ENCODE peak calls at places on chromosome 12, in four cellular contexts. M, C, G and I are unnamed samples.
A peak's percentile ranks its signal among the peaks of the same experiment; 100 is the strongest.

GRCh38 chr12:48022676-48023385 is 18.6 kb upstream of the COL2A1 start:
- DNase-seq in C (no peak), M (no peak), G (no peak), I (no peak)

GRCh38 chr12:51217968-51218606 is at the start of gene POU6F1:
- DNase-seq in M (peak; percentile 96), G (peak; percentile 94), C (peak; percentile 81), I (peak; percentile 89)

GRCh38 chr12:128737292-128737966 is 86.3 kb downstream of the SLC15A4 start:
- DNase-seq in M (no peak), G (no peak), C (no peak), I (no peak)

GRCh38 chr12:122130150-122130549 is 43.9 kb downstream of the IL31 start:
- DNase-seq in G (peak; percentile 81), M (no peak), C (no peak), I (no peak)

GRCh38 chr12:128914908-128915563 is 61.8 kb downstream of the GLT1D1 start:
- DNase-seq in G (no peak), M (no peak), C (peak; percentile 61), I (no peak)

GRCh38 chr12:12927211-12928079 is 24.5 kb downstream of the GPRC5D start:
- DNase-seq in G (peak; percentile 99), C (no peak), M (peak; percentile 50), I (no peak)

GRCh38 chr12:92068441-92068840 is 77.2 kb downstream of the BTG1 start:
- DNase-seq in C (no peak), M (no peak), G (peak; percentile 11), I (no peak)

GRCh38 chr12:32501835-32502333 is 102.5 kb downstream of the FGD4 start:
- DNase-seq in M (peak; percentile 87), G (peak; percentile 91), C (peak; percentile 75), I (peak; percentile 39)

GRCh38 chr12:3950714-3951320 is 77.6 kb upstream of the PARP11 start:
- DNase-seq in C (no peak), M (no peak), G (no peak), I (no peak)

GRCh38 chr12:82883396-82884360 is 197.0 kb downstream of the TMTC2 start:
- DNase-seq in M (no peak), G (no peak), C (no peak), I (no peak)

GRCh38 chr12:119181202-119181601 is 2.5 kb downstream of the HSPB8 start:
- DNase-seq in M (no peak), C (no peak), G (no peak), I (no peak)

GRCh38 chr12:114767906-114768697 is 84.1 kb upstream of the TBX3 start:
- DNase-seq in G (no peak), M (no peak), C (no peak), I (no peak)

GRCh38 chr12:111363578-111363977 is 5.3 kb downstream of the PHETA1 start:
- DNase-seq in C (no peak), G (peak; percentile 89), M (no peak), I (no peak)